ENCODE peak calls at places on chromosome 19, in six cellular contexts. G is A549, I is K562, L is IMR-90, E is HepG2, C is GM12878. J is an unnamed sample.
A peak's percentile ranks its signal among the peaks of the same experiment; 100 is the strongest.

GRCh38 chr19:17076539-17076919 is 952 bp downstream of the MYO9B start:
- DNase-seq in E (no peak), C (no peak), I (peak; percentile 31), G (no peak), L (no peak), J (no peak)

GRCh38 chr19:16373539-16373938 is 48.9 kb downstream of the KLF2 start:
- DNase-seq in L (peak; percentile 83), I (peak; percentile 45), C (no peak), G (no peak), E (peak; percentile 70), J (no peak)

GRCh38 chr19:6576869-6577281 is 14.1 kb downstream of the CD70 start:
- DNase-seq in L (no peak), E (no peak), C (no peak), G (peak; percentile 42), I (peak; percentile 78), J (no peak)

GRCh38 chr19:35521124-35521743 is 6.9 kb downstream of the SBSN start:
- DNase-seq in C (no peak), G (no peak), E (no peak), I (no peak), L (no peak), J (no peak)

GRCh38 chr19:34994643-34995471 is 5.3 kb upstream of the GRAMD1A start:
- DNase-seq in E (peak; percentile 88), L (no peak), G (peak; percentile 94), C (no peak), I (no peak), J (no peak)

GRCh38 chr19:1465191-1466016 is 13.6 kb downstream of the C19orf25 start:
- DNase-seq in I (no peak), L (peak; percentile 36), E (no peak), C (no peak), G (no peak), J (no peak)

GRCh38 chr19:42277821-42278809 is 9.1 kb downstream of the CIC start:
- DNase-seq in G (no peak), C (no peak), L (no peak), I (no peak), E (no peak), J (no peak)

GRCh38 chr19:2949939-2950285 is 5.1 kb upstream of the ZNF77 start:
- DNase-seq in E (peak; percentile 62), I (peak; percentile 98), L (peak; percentile 50), G (peak; percentile 44), C (no peak), J (peak; percentile 18)

GRCh38 chr19:4144666-4145261 is 8.7 kb upstream of the CREB3L3 start:
- DNase-seq in L (peak; percentile 43), E (no peak), I (peak; percentile 60), G (peak; percentile 77), C (no peak), J (no peak)

GRCh38 chr19:1945899-1946298 is 4.9 kb downstream of the CSNK1G2 start:
- DNase-seq in E (peak; percentile 58), C (no peak), G (peak; percentile 56), L (no peak), I (peak; percentile 58), J (peak; percentile 81)

GRCh38 chr19:2273356-2274184 is 8.4 kb downstream of the PEAK3 start:
- DNase-seq in G (peak; percentile 86), C (peak; percentile 65), E (peak; percentile 64), I (peak; percentile 92), L (peak; percentile 52), J (peak; percentile 90)

GRCh38 chr19:15280048-15280725 is 47.9 kb upstream of the EPHX3 start:
- DNase-seq in G (no peak), E (no peak), L (peak; percentile 71), C (no peak), I (no peak), J (no peak)

GRCh38 chr19:44621367-44621766 is 8.0 kb downstream of the IGSF23 start:
- DNase-seq in C (no peak), E (no peak), I (no peak), L (no peak), G (no peak), J (no peak)
- TF ChIP-seq BHLHE40 in C (no peak), E (no peak), I (no peak), L (no peak), G (no peak), J (no peak)

DNA sequence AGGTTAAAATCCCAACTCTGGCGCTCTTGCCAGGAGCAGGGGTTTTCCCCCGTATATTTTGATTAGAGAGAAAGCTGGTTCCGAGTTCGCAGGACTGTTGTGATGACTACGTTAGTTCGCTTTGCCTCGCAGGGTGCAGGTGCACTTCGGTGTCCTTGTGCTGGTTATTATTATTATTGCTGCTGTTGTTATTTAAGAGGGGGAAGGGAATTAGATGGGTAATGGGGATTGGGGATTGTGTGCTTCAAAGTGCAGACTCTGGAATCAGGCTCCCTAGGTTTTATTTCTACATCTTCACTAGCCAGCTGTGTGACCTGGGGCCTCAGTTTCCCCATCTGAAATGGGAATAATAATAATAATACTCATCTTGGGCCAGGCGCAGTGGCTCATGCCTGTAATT is 15.2 kb downstream of the ACP7 start:
- DNase-seq in I (no peak), C (no peak), G (no peak), L (no peak), E (no peak), J (no peak)
- TF ChIP-seq BHLHE40 in I (no peak), C (no peak), G (no peak), L (no peak), E (no peak), J (no peak)

GRCh38 chr19:8221161-8221560 is 12.0 kb downstream of the CERS4 start:
- DNase-seq in C (no peak), I (no peak), G (no peak), L (no peak), E (no peak), J (no peak)

GRCh38 chr19:8220481-8220880 is 11.3 kb downstream of the CERS4 start:
- DNase-seq in L (no peak), I (no peak), C (no peak), E (no peak), G (no peak), J (no peak)

GRCh38 chr19:8224394-8225145 is 15.4 kb downstream of the CERS4 start:
- DNase-seq in E (no peak), C (no peak), I (peak; percentile 31), L (no peak), G (peak; percentile 30), J (no peak)
- TF ChIP-seq BHLHE40 in E (no peak), C (no peak), I (no peak), L (no peak), G (no peak), J (no peak)

DNA sequence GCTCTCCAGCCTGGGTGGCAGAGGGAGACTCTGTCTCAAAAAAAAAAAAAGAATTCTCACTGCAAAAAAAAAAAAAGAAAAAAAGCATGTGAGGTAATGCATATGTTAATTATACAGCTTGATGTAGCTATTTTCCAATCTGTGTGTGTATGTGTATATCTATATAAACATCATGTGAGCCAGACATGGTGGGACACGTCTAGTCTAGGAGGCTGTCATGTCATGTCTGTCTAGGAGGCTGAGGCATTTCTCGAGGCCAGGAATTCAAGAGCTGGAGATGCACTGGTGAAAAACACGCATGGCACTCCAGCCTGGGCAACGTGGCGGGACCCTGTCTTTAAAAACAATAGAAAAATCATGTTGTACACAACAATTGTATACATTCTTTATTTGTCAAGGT is 6.9 kb upstream of the SBK3 start:
- DNase-seq in C (no peak), I (no peak), L (no peak), E (no peak), G (no peak), J (no peak)
- TF ChIP-seq BHLHE40 in C (no peak), I (no peak), L (no peak), E (no peak), G (no peak), J (no peak)

DNA sequence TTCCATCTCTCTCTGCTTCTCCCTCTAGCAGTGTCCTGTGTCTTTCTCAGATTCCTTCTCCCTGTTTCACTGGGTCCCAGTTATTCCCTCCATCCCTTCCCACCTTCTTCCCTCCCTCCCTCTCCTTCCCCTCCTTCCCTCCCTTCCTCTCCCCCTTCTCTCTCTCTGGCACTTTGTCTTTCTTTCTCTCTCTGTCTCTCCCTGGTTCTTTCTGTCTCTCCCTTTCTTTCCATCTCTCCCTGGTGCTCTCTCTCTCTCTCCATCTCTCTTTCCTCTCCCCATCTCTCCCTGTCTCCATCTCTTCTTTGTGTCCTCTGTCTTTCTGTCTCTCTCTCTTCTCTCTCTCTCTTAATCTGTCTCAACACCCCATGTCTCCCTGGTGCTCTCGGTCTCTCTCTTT is 31.7 kb upstream of the CYP2B6 start:
- DNase-seq in C (no peak), G (no peak), L (no peak), I (no peak), E (no peak), J (no peak)
- TF ChIP-seq BHLHE40 in C (no peak), G (no peak), L (no peak), I (no peak), E (no peak), J (no peak)

GRCh38 chr19:50661087-50661486 is 11.8 kb downstream of the C19orf81 start:
- DNase-seq in C (no peak), L (no peak), G (no peak), I (no peak), E (no peak), J (no peak)
- TF ChIP-seq BHLHE40 in C (no peak), L (no peak), G (no peak), I (no peak), E (no peak), J (no peak)

DNA sequence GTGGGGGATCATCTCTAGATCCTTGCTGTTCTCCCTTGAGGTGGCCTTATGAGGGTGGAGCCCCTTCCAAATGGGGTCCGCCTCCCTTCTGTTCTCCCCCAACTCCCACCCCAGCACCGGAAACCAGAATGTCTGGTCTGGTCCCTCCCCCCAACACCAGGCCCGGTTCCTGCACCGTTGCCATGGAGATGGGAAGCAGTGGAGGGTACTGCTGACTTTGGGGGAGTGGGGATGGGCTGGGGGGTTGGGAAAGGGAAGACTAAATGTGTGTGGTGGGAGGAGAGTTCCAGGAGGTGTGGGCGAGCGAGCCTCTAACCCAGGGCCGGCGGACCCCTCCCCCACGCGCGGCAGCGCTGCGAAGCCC is 1.7 kb downstream of the SHANK1 start:
- DNase-seq in G (no peak), I (no peak), C (no peak), L (no peak), E (no peak), J (no peak)
- TF ChIP-seq BHLHE40 in G (no peak), I (no peak), C (no peak), L (no peak), E (no peak), J (no peak)

J was measured in HEK293T.